ENCODE peak calls at places on chromosomes 16 and 17, in four cellular contexts. One of them, this sample, is unnamed.

GRCh38 chr16:649646-650045 is 481 bp downstream of the WDR90 start:
- DNase-seq in neural progenitor cell: no peak
- DNase-seq in keratinocyte: no peak
- DNase-seq in MM.1S: peak; percentile 32
- DNase-seq in this sample: peak; percentile 59

GRCh38 chr16:77918792-77919707 is 103.3 kb upstream of the CLEC3A start:
- DNase-seq in neural progenitor cell: no peak
- DNase-seq in keratinocyte: no peak
- DNase-seq in MM.1S: no peak
- DNase-seq in this sample: no peak

GRCh38 chr16:75310541-75310940 is 59.1 kb upstream of the BCAR1 start:
- DNase-seq in neural progenitor cell: no peak
- DNase-seq in keratinocyte: no peak
- DNase-seq in MM.1S: no peak
- DNase-seq in this sample: no peak

GRCh38 chr17:44105483-44105882 is 18.0 kb downstream of the HDAC5 start:
- DNase-seq in neural progenitor cell: no peak
- DNase-seq in keratinocyte: no peak
- DNase-seq in MM.1S: no peak
- DNase-seq in this sample: no peak

GRCh38 chr16:83138976-83139690 is 512.4 kb downstream of the CDH13 start:
- DNase-seq in neural progenitor cell: no peak
- DNase-seq in keratinocyte: no peak
- DNase-seq in MM.1S: no peak
- DNase-seq in this sample: no peak

GRCh38 chr16:70158261-70158939 is 15.2 kb upstream of the CLEC18C start:
- DNase-seq in neural progenitor cell: no peak
- DNase-seq in keratinocyte: no peak
- DNase-seq in MM.1S: no peak
- DNase-seq in this sample: no peak

GRCh38 chr17:40910441-40910841 is 25.4 kb upstream of the KRT20 start:
- DNase-seq in neural progenitor cell: no peak
- DNase-seq in keratinocyte: no peak
- DNase-seq in MM.1S: peak; percentile 18
- DNase-seq in this sample: peak; percentile 74

GRCh38 chr16:2147981-2148671 is at the start of gene RAB26:
- DNase-seq in neural progenitor cell: peak; percentile 92
- DNase-seq in keratinocyte: no peak
- DNase-seq in MM.1S: peak; percentile 67
- DNase-seq in this sample: peak; percentile 69

GRCh38 chr17:15649861-15650391 is 30.4 kb upstream of the FBXW10B start:
- DNase-seq in neural progenitor cell: no peak
- DNase-seq in keratinocyte: peak; percentile 52
- DNase-seq in MM.1S: no peak
- DNase-seq in this sample: peak; percentile 76

GRCh38 chr17:45050680-45051059 is 762 bp downstream of the DCAKD start:
- DNase-seq in neural progenitor cell: peak; percentile 45
- DNase-seq in keratinocyte: no peak
- DNase-seq in MM.1S: peak; percentile 31
- DNase-seq in this sample: peak; percentile 58

GRCh38 chr17:40515011-40515410 is 13.6 kb upstream of the TNS4 start:
- DNase-seq in neural progenitor cell: no peak
- DNase-seq in keratinocyte: no peak
- DNase-seq in MM.1S: no peak
- DNase-seq in this sample: no peak

GRCh38 chr17:4947010-4947410 is 1.3 kb downstream of the PFN1 start:
- DNase-seq in neural progenitor cell: peak; percentile 44
- DNase-seq in keratinocyte: no peak
- DNase-seq in MM.1S: no peak
- DNase-seq in this sample: peak; percentile 47

GRCh38 chr17:32261521-32261792 is 4.2 kb upstream of the RHBDL3 start:
- DNase-seq in neural progenitor cell: no peak
- DNase-seq in keratinocyte: no peak
- DNase-seq in MM.1S: no peak
- DNase-seq in this sample: no peak

GRCh38 chr16:74100405-74101316 is 196.0 kb upstream of the PSMD7 start:
- DNase-seq in neural progenitor cell: peak; percentile 50
- DNase-seq in keratinocyte: no peak
- DNase-seq in MM.1S: no peak
- DNase-seq in this sample: no peak

GRCh38 chr17:63773272-63774140 is at the start of gene CCDC47:
- DNase-seq in neural progenitor cell: peak; percentile 99
- DNase-seq in keratinocyte: peak; percentile 94
- DNase-seq in MM.1S: peak; percentile 99
- DNase-seq in this sample: peak; percentile 99

GRCh38 chr17:63774141-63774981 is at the start of gene DDX42:
- DNase-seq in neural progenitor cell: peak; percentile 95
- DNase-seq in keratinocyte: no peak
- DNase-seq in MM.1S: no peak
- DNase-seq in this sample: peak; percentile 79

GRCh38 chr17:63775420-63775819 is 1.4 kb downstream of the DDX42 start:
- DNase-seq in neural progenitor cell: peak; percentile 10
- DNase-seq in keratinocyte: no peak
- DNase-seq in MM.1S: no peak
- DNase-seq in this sample: peak; percentile 29

GRCh38 chr17:63774982-63775290 is 966 bp downstream of the DDX42 start:
- DNase-seq in neural progenitor cell: peak; percentile 9
- DNase-seq in keratinocyte: no peak
- DNase-seq in MM.1S: peak; percentile 36
- DNase-seq in this sample: peak; percentile 52

GRCh38 chr17:63772801-63773271 is 561 bp downstream of the CCDC47 start:
- DNase-seq in neural progenitor cell: peak; percentile 22
- DNase-seq in keratinocyte: no peak
- DNase-seq in MM.1S: peak; percentile 26
- DNase-seq in this sample: peak; percentile 49
- H2AFZ ChIP-seq in neural progenitor cell: peak overlapping the region; percentile 16
- H2AFZ ChIP-seq in keratinocyte: peak overlapping the region; percentile 71
- H2AFZ ChIP-seq in MM.1S: peak overlapping the region; percentile 90
- H2AFZ ChIP-seq in this sample: peak overlapping the region; percentile 69

GRCh38 chr17:51813166-51813783 is 345.2 kb downstream of the CA10 start:
- DNase-seq in neural progenitor cell: no peak
- DNase-seq in keratinocyte: no peak
- DNase-seq in MM.1S: no peak
- DNase-seq in this sample: no peak
- H3K9ac ChIP-seq in neural progenitor cell: no peak overlapping the region
- H3K9ac ChIP-seq in keratinocyte: no peak overlapping the region
- H3K9ac ChIP-seq in MM.1S: no peak overlapping the region
- H3K9ac ChIP-seq in this sample: no peak overlapping the region

DNA sequence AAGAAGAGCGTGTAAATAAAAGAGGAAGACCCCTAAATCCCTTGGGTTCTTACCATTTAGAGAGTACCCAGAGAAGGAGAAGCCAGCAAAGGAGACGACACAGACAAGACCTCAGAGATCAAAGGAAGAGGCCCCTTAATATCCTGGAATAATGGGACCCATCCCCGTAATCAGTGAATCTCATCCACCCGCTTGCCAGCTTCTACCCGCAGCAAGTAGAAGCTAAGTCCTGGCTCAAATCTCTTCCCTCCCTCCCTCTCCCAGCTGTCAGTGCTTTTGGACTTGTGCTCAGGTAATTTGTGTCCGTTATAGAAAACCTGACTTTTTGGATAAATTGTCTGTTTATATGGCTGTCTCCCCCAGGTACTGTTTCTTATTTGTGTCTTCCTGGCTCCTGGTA is 1.9 kb downstream of the LYRM1 start:
- DNase-seq in neural progenitor cell: no peak
- DNase-seq in keratinocyte: no peak
- DNase-seq in MM.1S: no peak
- DNase-seq in this sample: no peak
- H3K79me2 ChIP-seq in neural progenitor cell: peaks cover 69% of the 10 kb centered on the region
- H3K79me2 ChIP-seq in keratinocyte: peaks cover 36% of the 10 kb centered on the region
- H3K79me2 ChIP-seq in MM.1S: peaks cover 58% of the 10 kb centered on the region
- H3K79me2 ChIP-seq in this sample: peaks cover 63% of the 10 kb centered on the region

GRCh38 chr17:8124350-8125195 is 667 bp upstream of the HES7 start:
- DNase-seq in neural progenitor cell: peak; percentile 46
- DNase-seq in keratinocyte: no peak
- DNase-seq in MM.1S: peak; percentile 22
- DNase-seq in this sample: peak; percentile 63
- H2AFZ ChIP-seq in neural progenitor cell: peak overlapping the region; percentile 71
- H2AFZ ChIP-seq in keratinocyte: peak overlapping the region; percentile 30
- H2AFZ ChIP-seq in MM.1S: no peak overlapping the region
- H2AFZ ChIP-seq in this sample: peak overlapping the region; percentile 62

GRCh38 chr17:20063665-20064648 is 54.8 kb downstream of the SPECC1 start:
- DNase-seq in neural progenitor cell: no peak
- DNase-seq in keratinocyte: peak; percentile 55
- DNase-seq in MM.1S: peak; percentile 88
- DNase-seq in this sample: peak; percentile 93

GRCh38 chr17:20059728-20060188 is 50.6 kb downstream of the SPECC1 start:
- DNase-seq in neural progenitor cell: no peak
- DNase-seq in keratinocyte: no peak
- DNase-seq in MM.1S: peak; percentile 84
- DNase-seq in this sample: peak; percentile 28
- H3K9ac ChIP-seq in neural progenitor cell: no peak overlapping the region
- H3K9ac ChIP-seq in keratinocyte: no peak overlapping the region
- H3K9ac ChIP-seq in MM.1S: peak overlapping the region; percentile 30
- H3K9ac ChIP-seq in this sample: no peak overlapping the region

GRCh38 chr17:1446201-1446600 is 9.8 kb downstream of the CRK start:
- DNase-seq in neural progenitor cell: no peak
- DNase-seq in keratinocyte: no peak
- DNase-seq in MM.1S: no peak
- DNase-seq in this sample: no peak
- H3K79me2 ChIP-seq in neural progenitor cell: peaks cover 99% of the 10 kb centered on the region
- H3K79me2 ChIP-seq in keratinocyte: peaks cover 96% of the 10 kb centered on the region
- H3K79me2 ChIP-seq in MM.1S: peaks cover 89% of the 10 kb centered on the region
- H3K79me2 ChIP-seq in this sample: peaks cover 100% of the 10 kb centered on the region

GRCh38 chr16:57297856-57298255 is 13.4 kb upstream of the PLLP start:
- DNase-seq in neural progenitor cell: peak; percentile 20
- DNase-seq in keratinocyte: no peak
- DNase-seq in MM.1S: no peak
- DNase-seq in this sample: no peak
- H2AFZ ChIP-seq in neural progenitor cell: no peak overlapping the region
- H2AFZ ChIP-seq in keratinocyte: no peak overlapping the region
- H2AFZ ChIP-seq in MM.1S: no peak overlapping the region
- H2AFZ ChIP-seq in this sample: no peak overlapping the region